ENCODE peak calls at places on chromosomes 6 and 20, in ten cellular contexts. P is IMR-90, S is colonic mucosa, A is GM12864, V is heart right ventricle, B is WERI-Rb-1, Z is mammary epithelial cell, Q is fibroblast of mammary gland, K is K562, D is fibroblast of lung. C is an unnamed sample.

GRCh38 chr6:155033021-155033801 is 38.1 kb downstream of the TIAM2 start:
- DNase-seq in P (no peak), S (no peak), A (no peak), V (no peak), B (no peak), Z (no peak), Q (no peak), K (no peak), D (no peak), C (no peak)

GRCh38 chr6:87922947-87923330 is 124.7 kb upstream of the SPACA1 start:
- DNase-seq in P (no peak), S (no peak), A (peak; percentile 83), V (no peak), B (no peak), Z (no peak), Q (no peak), K (no peak), D (no peak), C (no peak)

GRCh38 chr6:155770313-155770712 is 314.7 kb upstream of the NOX3 start:
- DNase-seq in P (no peak), S (no peak), A (no peak), V (no peak), B (no peak), Z (no peak), Q (no peak), K (no peak), D (no peak), C (no peak)

GRCh38 chr6:44224978-44225330 is 1.6 kb downstream of the SLC29A1 start:
- DNase-seq in P (no peak), S (no peak), A (no peak), V (no peak), B (no peak), Z (no peak), Q (no peak), K (no peak), D (no peak), C (peak; percentile 49)

GRCh38 chr20:49615401-49616153 is 47.6 kb upstream of the PTGIS start:
- DNase-seq in P (no peak), S (peak; percentile 50), A (no peak), V (peak; percentile 58), B (no peak), Z (no peak), Q (no peak), K (no peak), D (no peak), C (peak; percentile 51)

GRCh38 chr6:160911949-160912348 is 79.6 kb upstream of the MAP3K4 start:
- DNase-seq in P (no peak), S (no peak), A (no peak), V (no peak), B (no peak), Z (no peak), Q (no peak), K (no peak), D (no peak), C (no peak)

GRCh38 chr6:127972815-127973214 is 72.0 kb upstream of the THEMIS start:
- DNase-seq in P (no peak), S (no peak), A (no peak), V (no peak), B (no peak), Z (no peak), Q (no peak), K (no peak), D (peak; percentile 20), C (no peak)

GRCh38 chr6:25882066-25882496 is 8.0 kb upstream of the SLC17A3 start:
- DNase-seq in P (no peak), S (peak; percentile 16), A (no peak), V (peak; percentile 8), B (no peak), Z (no peak), Q (no peak), K (no peak), D (no peak), C (peak; percentile 59)

GRCh38 chr20:4038047-4038459 is 22.7 kb upstream of the RNF24 start:
- DNase-seq in P (peak; percentile 67), S (peak; percentile 69), A (peak; percentile 88), V (peak; percentile 72), B (peak; percentile 14), Z (peak; percentile 75), Q (peak; percentile 73), K (peak; percentile 86), D (peak; percentile 89), C (no peak)

GRCh38 chr20:36101201-36101600 is 53.3 kb upstream of the EPB41L1 start:
- DNase-seq in P (no peak), S (peak; percentile 63), A (no peak), V (no peak), B (peak; percentile 69), Z (no peak), Q (no peak), K (no peak), D (no peak), C (no peak)

GRCh38 chr6:165987483-165988305 is 180.0 kb downstream of the TBXT start:
- DNase-seq in P (peak; percentile 98), S (no peak), A (no peak), V (peak; percentile 90), B (no peak), Z (peak; percentile 0), Q (peak; percentile 87), K (peak; percentile 8), D (peak; percentile 86), C (peak; percentile 85)

GRCh38 chr20:23298926-23299672 is 51.5 kb upstream of the NXT1 start:
- DNase-seq in P (no peak), S (no peak), A (no peak), V (no peak), B (no peak), Z (no peak), Q (peak; percentile 53), K (no peak), D (no peak), C (no peak)

GRCh38 chr6:17015144-17015543 is 86.7 kb upstream of the STMND1 start:
- DNase-seq in P (peak; percentile 89), S (no peak), A (peak; percentile 18), V (no peak), B (no peak), Z (peak; percentile 77), Q (peak; percentile 94), K (no peak), D (peak; percentile 96), C (no peak)

GRCh38 chr6:35781290-35781689 is 471 bp downstream of the CLPSL1 start:
- DNase-seq in P (no peak), S (no peak), A (no peak), V (no peak), B (no peak), Z (no peak), Q (no peak), K (no peak), D (no peak), C (peak; percentile 10)

GRCh38 chr6:25113436-25113835 is 165.7 kb upstream of the CARMIL1 start:
- DNase-seq in P (no peak), S (no peak), A (no peak), V (no peak), B (no peak), Z (no peak), Q (no peak), K (no peak), D (no peak), C (peak; percentile 25)

GRCh38 chr6:56741472-56741871 is 98.8 kb upstream of the DST start:
- DNase-seq in P (no peak), S (no peak), A (no peak), V (no peak), B (no peak), Z (no peak), Q (no peak), K (no peak), D (no peak), C (no peak)
- H3K4me3 ChIP-seq in P (no peak overlapping the region), S (no peak overlapping the region), A (no peak overlapping the region), V (peak overlapping the region; percentile 15), B (no peak overlapping the region), Z (no peak overlapping the region), Q (no peak overlapping the region), K (no peak overlapping the region), D (no peak overlapping the region), C (no peak overlapping the region)

DNA sequence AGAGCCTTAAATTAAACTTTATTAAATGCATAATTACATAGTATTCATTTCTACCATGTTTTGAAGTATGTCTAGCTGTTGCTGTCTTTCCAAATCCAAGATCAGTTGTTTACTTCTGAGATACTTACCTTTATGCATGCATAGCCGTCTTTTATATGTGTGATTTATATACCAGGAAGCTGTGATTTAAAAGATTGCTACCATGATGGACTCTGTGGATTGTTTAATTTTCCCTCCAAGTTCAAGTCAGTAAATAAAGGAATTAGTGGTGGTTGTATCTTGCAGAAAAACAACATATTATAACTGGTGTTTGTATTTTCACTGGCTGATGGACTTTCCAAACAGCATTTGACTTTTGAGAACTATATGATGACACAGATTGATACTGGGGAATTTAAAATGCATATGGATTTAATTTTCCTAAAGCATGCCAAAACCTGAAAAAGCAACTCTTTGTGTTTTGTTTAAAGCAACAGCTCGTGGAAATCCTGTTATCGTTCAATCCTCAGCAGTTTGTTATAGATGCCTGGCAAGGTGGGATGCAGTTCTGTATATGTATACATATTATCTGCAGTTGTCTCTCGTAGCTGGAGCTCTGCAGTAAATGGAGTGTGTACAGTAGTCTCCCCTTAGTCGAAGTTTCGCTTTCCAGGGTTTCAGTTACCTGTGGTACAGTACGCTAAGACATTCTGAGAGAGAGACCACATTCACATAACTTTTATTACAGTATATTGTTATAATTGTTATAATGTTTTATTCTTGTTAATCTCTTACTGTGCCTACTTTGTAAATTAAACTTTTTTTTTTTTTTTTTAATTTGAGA is 77.1 kb downstream of the CBFA2T2 start:
- DNase-seq in P (no peak), S (no peak), A (no peak), V (no peak), B (no peak), Z (no peak), Q (no peak), K (no peak), D (no peak), C (no peak)
- H3K4me3 ChIP-seq in P (no peak overlapping the region), S (no peak overlapping the region), A (no peak overlapping the region), V (no peak overlapping the region), B (no peak overlapping the region), Z (no peak overlapping the region), Q (no peak overlapping the region), K (no peak overlapping the region), D (no peak overlapping the region), C (no peak overlapping the region)

DNA sequence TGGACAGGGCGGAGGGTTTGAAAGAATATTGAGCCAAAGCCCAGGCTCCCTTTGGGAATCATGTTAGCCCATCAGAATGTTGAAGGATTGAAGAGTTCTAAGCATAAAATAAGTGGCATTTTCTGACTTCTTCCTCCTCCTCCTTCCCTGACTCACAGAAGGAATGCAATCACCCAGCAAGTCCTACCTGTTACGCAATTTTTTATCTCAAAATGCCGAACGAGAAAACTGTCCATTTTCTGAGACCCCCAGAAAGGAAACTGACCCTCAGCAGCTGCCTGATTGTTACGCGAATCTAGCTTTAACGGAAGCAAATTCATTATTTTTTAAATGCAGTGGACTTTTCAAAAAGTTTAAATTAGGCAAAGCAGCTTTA is 4.7 kb upstream of the DNAJC5 start:
- DNase-seq in P (peak; percentile 31), S (no peak), A (no peak), V (no peak), B (no peak), Z (no peak), Q (no peak), K (no peak), D (no peak), C (no peak)
- H3K4me3 ChIP-seq in P (no peak overlapping the region), S (no peak overlapping the region), A (no peak overlapping the region), V (no peak overlapping the region), B (no peak overlapping the region), Z (no peak overlapping the region), Q (no peak overlapping the region), K (no peak overlapping the region), D (no peak overlapping the region), C (no peak overlapping the region)

DNA sequence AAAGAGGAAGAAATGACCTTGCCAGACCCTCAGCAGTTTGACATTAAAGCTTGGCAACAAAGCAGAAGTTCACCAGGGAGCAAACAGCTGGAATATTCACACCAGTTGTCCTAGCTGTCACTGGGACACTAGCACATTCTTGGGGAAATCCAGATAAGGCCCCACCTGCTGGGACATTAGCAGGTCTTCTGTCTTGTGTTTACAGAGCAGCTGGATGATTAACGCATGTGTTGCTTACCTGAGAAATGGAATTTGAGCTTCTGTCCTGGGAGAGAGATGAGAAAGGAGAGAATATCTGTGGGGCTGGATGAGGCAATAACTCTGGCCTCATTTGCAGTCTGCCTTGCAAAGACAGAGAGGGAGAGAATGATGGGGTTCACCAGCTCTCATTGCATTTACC is 137.6 kb upstream of the RIN2 start:
- DNase-seq in P (no peak), S (no peak), A (no peak), V (no peak), B (no peak), Z (no peak), Q (no peak), K (no peak), D (no peak), C (peak; percentile 71)
- H3K4me3 ChIP-seq in P (no peak overlapping the region), S (no peak overlapping the region), A (no peak overlapping the region), V (no peak overlapping the region), B (no peak overlapping the region), Z (no peak overlapping the region), Q (no peak overlapping the region), K (no peak overlapping the region), D (no peak overlapping the region), C (no peak overlapping the region)

C was measured in H7.